ENCODE peak calls at places on chromosomes 5 and 9, in five cellular contexts. R, L, S, H and A are unnamed samples.

GRCh38 chr9:6354072-6354686 is 26.0 kb downstream of the TPD52L3 start:
- DNase-seq in H (peak), S (peak), L (peak), R (peak), A (peak)

GRCh38 chr9:106859957-106860715 is 2.8 kb upstream of the ZNF462 start:
- DNase-seq in R (no peak), L (no peak), H (no peak), S (peak), A (peak)

GRCh38 chr9:93287189-93287552 is 103.2 kb downstream of the WNK2 start:
- DNase-seq in L (no peak), S (no peak), R (no peak), H (no peak), A (no peak)

GRCh38 chr9:113738898-113739604 is 137.1 kb upstream of the ZNF618 start:
- DNase-seq in R (no peak), L (no peak), H (no peak), S (no peak), A (peak)

GRCh38 chr5:100188339-100188738 is 346.8 kb upstream of the FAM174A start:
- DNase-seq in S (no peak), H (no peak), R (no peak), L (no peak), A (no peak)

GRCh38 chr5:80246995-80247729 is 8.7 kb downstream of the SERINC5 start:
- DNase-seq in R (peak), S (no peak), H (peak), L (peak), A (peak)

GRCh38 chr5:6349387-6349786 is 29.0 kb downstream of the MED10 start:
- DNase-seq in R (no peak), S (no peak), L (no peak), H (no peak), A (no peak)

GRCh38 chr5:148910686-148911361 is 84.4 kb downstream of the ADRB2 start:
- DNase-seq in S (no peak), H (no peak), R (no peak), L (no peak), A (no peak)

GRCh38 chr5:74895906-74896305 is 29.7 kb upstream of the FAM169A start:
- DNase-seq in H (no peak), R (no peak), L (no peak), S (no peak), A (no peak)

DNA sequence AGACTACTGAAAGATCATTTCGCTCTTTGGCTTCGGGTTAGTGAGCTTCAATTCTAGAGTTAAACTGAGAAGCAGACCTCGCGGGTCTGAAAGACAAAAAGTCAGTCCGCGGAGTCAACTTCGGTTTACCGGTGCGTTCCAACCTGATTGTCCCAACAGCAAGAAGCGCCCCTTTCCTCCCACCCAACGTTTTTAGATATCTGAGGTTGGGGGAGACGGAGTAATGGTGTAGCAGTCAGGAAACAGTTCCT is 815 bp upstream of the ISL1 start:
- DNase-seq in R (no peak), L (no peak), S (no peak), H (no peak), A (no peak)
- H2AFZ ChIP-seq in R (no peak), L (no peak), S (peak), H (no peak), A (peak)

GRCh38 chr5:178307266-178308045 is 74.9 kb upstream of the PHYKPL start:
- DNase-seq in L (no peak), H (no peak), R (no peak), S (no peak), A (no peak)
- TF ChIP-seq CREB1 in L (no peak), H (no peak), R (no peak), S (no peak), A (no peak)

DNA sequence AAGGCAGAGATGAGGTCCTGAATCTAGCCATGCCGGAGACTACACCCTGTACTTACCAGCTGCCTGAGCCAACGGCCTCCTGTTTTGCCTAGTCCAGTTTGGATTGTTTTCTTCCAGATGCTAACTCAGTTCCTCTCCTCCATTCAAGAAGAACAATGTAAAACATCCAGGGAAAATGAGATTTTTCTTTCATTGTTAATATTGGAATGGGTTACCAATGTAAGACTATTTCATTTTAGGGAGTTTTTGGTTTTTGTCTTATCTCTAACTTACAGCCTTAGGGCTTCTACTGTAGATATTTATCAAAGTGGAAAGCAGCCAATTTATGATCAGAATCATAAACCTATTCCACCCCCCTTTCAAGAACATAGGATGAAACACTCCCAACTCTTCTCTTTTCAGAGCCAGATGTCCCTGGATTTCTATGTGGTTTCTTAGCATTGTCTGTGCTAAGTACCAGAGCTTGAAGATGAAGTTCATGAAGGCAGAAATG is 3.5 kb upstream of the VDAC1 start:
- DNase-seq in R (no peak), L (no peak), S (no peak), H (no peak), A (no peak)
- H2AFZ ChIP-seq in R (no peak), L (no peak), S (peak), H (peak), A (peak)

GRCh38 chr9:76759726-76760125 is 4.5 kb upstream of the PCA3 start:
- DNase-seq in R (no peak), L (no peak), S (no peak), H (no peak), A (no peak)
- TF ChIP-seq CREB1 in R (no peak), L (no peak), S (no peak), H (no peak), A (no peak)

DNA sequence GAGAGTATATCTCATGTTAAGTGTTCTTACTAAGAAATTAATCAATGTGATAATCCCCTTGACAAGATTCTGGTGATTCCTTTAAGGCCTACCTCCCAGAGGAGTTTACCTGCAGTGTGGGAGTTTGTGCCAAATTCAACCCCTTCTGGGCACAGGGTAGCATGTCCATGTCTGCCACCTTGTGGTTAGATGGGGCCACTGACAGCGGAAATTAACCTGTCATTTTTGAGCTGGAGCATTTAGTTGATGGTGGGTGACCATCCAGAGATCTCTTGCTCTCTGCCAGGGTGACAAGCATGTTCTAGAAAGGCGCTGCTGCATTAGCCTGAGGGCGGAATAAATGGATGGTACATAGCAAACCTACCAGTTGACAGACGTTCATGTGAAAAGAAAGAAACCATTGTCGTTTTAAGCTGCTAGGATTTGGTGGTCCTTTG is 132.2 kb downstream of the FBXO4 start:
- DNase-seq in R (peak), H (peak), S (peak), L (peak), A (peak)
- H2AFZ ChIP-seq in R (no peak), H (peak), S (peak), L (no peak), A (no peak)

GRCh38 chr9:110543631-110544051 is 35.9 kb downstream of the SVEP1 start:
- DNase-seq in L (no peak), H (no peak), S (peak), R (no peak), A (peak)

GRCh38 chr9:110546411-110546871 is 33.1 kb downstream of the SVEP1 start:
- DNase-seq in S (no peak), H (no peak), L (no peak), R (peak), A (no peak)

GRCh38 chr9:110541950-110542349 is 37.6 kb downstream of the SVEP1 start:
- DNase-seq in H (no peak), L (no peak), S (no peak), R (no peak), A (no peak)

GRCh38 chr9:110545705-110546104 is 33.8 kb downstream of the SVEP1 start:
- DNase-seq in H (no peak), S (no peak), R (peak), L (no peak), A (no peak)
- TF ChIP-seq CREB1 in H (no peak), S (no peak), R (no peak), L (no peak), A (no peak)